ENCODE peak calls at places on chromosomes 2 and 18, in seven cellular contexts. L is KBM-7; X is stimulated activated CD4-positive, alpha-beta T cell treated with anti-CD3 and anti-CD28 coated beads, Interleukin-2, amount 100 ng/mL, for 48 hours; V is SJSA1; C is GDM1; B is fibroblast of lung; N is activated T-helper 2 cell treated with anti-CD3 and anti-CD28 coated beads, Interferon-gamma antibody, Interleukin-2, Interleukin-4, amounts not matched to agents 10 μg/mL and 5 μg/mL and 100 μg/mL, durations not matched to agents 14 hours and 24 hours and 36 hours. E is an unnamed sample.
A peak's percentile ranks its signal among the peaks of the same experiment; 100 is the strongest.

GRCh38 chr2:145987797-145988196 is 1467.9 kb upstream of the ZEB2 start:
- DNase-seq in L (no peak), X (no peak), V (no peak), C (no peak), B (peak; percentile 40), N (no peak), E (no peak)

GRCh38 chr2:181070119-181070833 is 89.9 kb downstream of the UBE2E3 start:
- DNase-seq in L (peak; percentile 49), X (no peak), V (no peak), C (no peak), B (peak; percentile 58), N (no peak), E (peak; percentile 68)

GRCh38 chr2:98293931-98294687 is 52.1 kb upstream of the CNGA3 start:
- DNase-seq in L (no peak), X (no peak), V (no peak), C (no peak), B (no peak), N (no peak), E (no peak)

GRCh38 chr2:33069894-33070651 is 123.3 kb downstream of the LTBP1 start:
- DNase-seq in L (no peak), X (peak; percentile 38), V (peak; percentile 94), C (no peak), B (peak; percentile 99), N (no peak), E (peak; percentile 98)

GRCh38 chr2:216775043-216775453 is 79.7 kb upstream of the IGFBP5 start:
- DNase-seq in L (no peak), X (no peak), V (peak; percentile 76), C (no peak), B (peak; percentile 96), N (no peak), E (peak; percentile 95)

GRCh38 chr18:77101410-77102245 is 31.0 kb downstream of the MBP start:
- DNase-seq in L (peak; percentile 64), X (peak; percentile 43), V (peak; percentile 90), C (peak; percentile 65), B (peak; percentile 93), N (no peak), E (peak; percentile 96)

GRCh38 chr2:71798266-71799012 is 345.1 kb downstream of the DYSF start:
- DNase-seq in L (peak; percentile 29), X (peak; percentile 4), V (peak; percentile 55), C (no peak), B (peak; percentile 28), N (no peak), E (peak; percentile 18)

GRCh38 chr2:6644261-6644660 is 221.4 kb downstream of the CMPK2 start:
- DNase-seq in L (no peak), X (no peak), V (no peak), C (no peak), B (peak; percentile 10), N (no peak), E (no peak)

GRCh38 chr2:108640731-108641130 is 78.6 kb upstream of the RANBP2 start:
- DNase-seq in L (no peak), X (no peak), V (peak; percentile 63), C (no peak), B (peak; percentile 92), N (no peak), E (peak; percentile 87)

GRCh38 chr2:58448065-58448507 is 207.0 kb upstream of the FANCL start:
- DNase-seq in L (peak; percentile 83), X (peak; percentile 11), V (peak; percentile 55), C (peak; percentile 69), B (peak; percentile 73), N (peak; percentile 9), E (peak; percentile 63)

GRCh38 chr2:118814368-118814767 is 33.1 kb downstream of the EN1 start:
- DNase-seq in L (no peak), X (no peak), V (no peak), C (no peak), B (no peak), N (no peak), E (no peak)

GRCh38 chr18:5296706-5297320 is 1.3 kb upstream of the ZBTB14 start:
- DNase-seq in L (peak; percentile 81), X (peak; percentile 63), V (peak; percentile 80), C (peak; percentile 70), B (peak; percentile 85), N (peak; percentile 61), E (peak; percentile 82)

GRCh38 chr18:49335677-49336076 is 124.8 kb downstream of the DYM start:
- DNase-seq in L (peak; percentile 3), X (no peak), V (no peak), C (no peak), B (no peak), N (no peak), E (no peak)

GRCh38 chr2:238646281-238646680 is 201.6 kb upstream of the TWIST2 start:
- DNase-seq in L (no peak), X (no peak), V (no peak), C (no peak), B (no peak), N (no peak), E (no peak)

GRCh38 chr2:223108376-223109100 is 56.5 kb downstream of the KCNE4 start:
- DNase-seq in L (no peak), X (no peak), V (peak; percentile 71), C (no peak), B (no peak), N (no peak), E (peak; percentile 75)

GRCh38 chr18:59340817-59341216 is 18.2 kb downstream of the LMAN1 start:
- DNase-seq in L (no peak), X (no peak), V (no peak), C (no peak), B (no peak), N (no peak), E (no peak)

GRCh38 chr2:225415809-225416208 is 16.3 kb downstream of the NYAP2 start:
- DNase-seq in L (no peak), X (no peak), V (no peak), C (no peak), B (no peak), N (no peak), E (no peak)

GRCh38 chr2:127582863-127583861 is 47.7 kb downstream of the MYO7B start:
- DNase-seq in L (no peak), X (no peak), V (peak; percentile 27), C (no peak), B (no peak), N (no peak), E (no peak)

GRCh38 chr2:197251576-197251975 is 59.0 kb downstream of the ANKRD44 start:
- DNase-seq in L (no peak), X (no peak), V (no peak), C (no peak), B (peak; percentile 21), N (no peak), E (no peak)

GRCh38 chr2:28445448-28446258 is 50.2 kb upstream of the PLB1 start:
- DNase-seq in L (no peak), X (peak; percentile 57), V (peak; percentile 84), C (no peak), B (peak; percentile 91), N (no peak), E (peak; percentile 96)

GRCh38 chr2:196335238-196335637 is 163.9 kb upstream of the STK17B start:
- DNase-seq in L (no peak), X (no peak), V (peak; percentile 88), C (no peak), B (peak; percentile 51), N (no peak), E (peak; percentile 86)

GRCh38 chr18:1998121-1998520 is 573.2 kb downstream of the METTL4 start:
- DNase-seq in L (no peak), X (no peak), V (no peak), C (no peak), B (no peak), N (no peak), E (no peak)

GRCh38 chr2:120703330-120703994 is 32.2 kb upstream of the GLI2 start:
- DNase-seq in L (no peak), X (no peak), V (peak; percentile 70), C (no peak), B (peak; percentile 57), N (no peak), E (peak; percentile 92)